ENCODE peak calls at places on chromosomes 5 and 9, in seven cellular contexts. O is IMR-90, A is H1, T is H9, G is mesendoderm, D is trophoblast cell, F is mesenchymal stem cell. N is an unnamed sample.

GRCh38 chr5:14497276-14497675 is 84.3 kb upstream of the OTULINL start:
- DNase-seq in O (no peak), A (no peak), T (no peak), G (no peak), D (no peak), F (no peak), N (no peak)

GRCh38 chr5:133831506-133832224 is 136.8 kb downstream of the C5orf15 start:
- DNase-seq in O (peak; percentile 9), A (no peak), T (no peak), G (peak; percentile 73), D (peak; percentile 2), F (peak; percentile 6), N (no peak)

GRCh38 chr9:123397975-123398374 is 42.0 kb downstream of the CRB2 start:
- DNase-seq in O (no peak), A (no peak), T (no peak), G (no peak), D (no peak), F (no peak), N (no peak)

GRCh38 chr5:103519550-103519949 is 43.0 kb downstream of the NUDT12 start:
- DNase-seq in O (peak; percentile 8), A (no peak), T (peak; percentile 46), G (peak; percentile 31), D (peak; percentile 18), F (no peak), N (no peak)

GRCh38 chr9:32622948-32623347 is 12.5 kb downstream of the TAF1L start:
- DNase-seq in O (no peak), A (no peak), T (no peak), G (no peak), D (no peak), F (no peak), N (no peak)

GRCh38 chr5:124580925-124581821 is 165.3 kb downstream of the ZNF608 start:
- DNase-seq in O (no peak), A (peak; percentile 83), T (peak; percentile 96), G (peak; percentile 95), D (no peak), F (no peak), N (peak; percentile 79)

GRCh38 chr9:107976767-107977166 is 487.2 kb upstream of the KLF4 start:
- DNase-seq in O (no peak), A (no peak), T (no peak), G (no peak), D (no peak), F (peak; percentile 25), N (no peak)

GRCh38 chr9:95609426-95609825 is 92.7 kb upstream of the PTCH1 start:
- DNase-seq in O (no peak), A (no peak), T (no peak), G (no peak), D (no peak), F (no peak), N (no peak)

GRCh38 chr9:71929223-71929622 is 17.8 kb downstream of the C9orf85 start:
- DNase-seq in O (peak; percentile 82), A (no peak), T (no peak), G (no peak), D (peak; percentile 91), F (peak; percentile 45), N (no peak)

GRCh38 chr5:56564451-56565223 is 250.7 kb upstream of the MAP3K1 start:
- DNase-seq in O (peak; percentile 73), A (no peak), T (no peak), G (no peak), D (no peak), F (peak; percentile 99), N (no peak)

GRCh38 chr5:134503088-134503936 is 22.2 kb upstream of the JADE2 start:
- DNase-seq in O (peak; percentile 99), A (peak; percentile 59), T (peak; percentile 78), G (peak; percentile 92), D (peak; percentile 82), F (peak; percentile 99), N (no peak)

GRCh38 chr5:604391-604831 is 7.7 kb upstream of the CEP72 start:
- DNase-seq in O (no peak), A (no peak), T (no peak), G (no peak), D (no peak), F (no peak), N (no peak)

GRCh38 chr9:117116084-117116483 is 298.8 kb downstream of the ASTN2 start:
- DNase-seq in O (no peak), A (no peak), T (no peak), G (no peak), D (peak; percentile 16), F (no peak), N (no peak)

GRCh38 chr5:179194201-179194910 is 134.2 kb downstream of the ZNF354C start:
- DNase-seq in O (no peak), A (no peak), T (no peak), G (no peak), D (no peak), F (no peak), N (no peak)

GRCh38 chr5:100901851-100902341 is 1.2 kb downstream of the ST8SIA4 start:
- DNase-seq in O (no peak), A (no peak), T (no peak), G (peak; percentile 84), D (peak; percentile 74), F (no peak), N (peak; percentile 26)

GRCh38 chr9:35826071-35826701 is 2.3 kb downstream of the FAM221B start:
- DNase-seq in O (peak; percentile 73), A (peak; percentile 58), T (peak; percentile 46), G (peak; percentile 76), D (peak; percentile 74), F (peak; percentile 78), N (peak; percentile 33)

GRCh38 chr5:165361143-165361542 is 1855.7 kb downstream of the MAT2B start:
- DNase-seq in O (no peak), A (no peak), T (no peak), G (no peak), D (peak; percentile 0), F (no peak), N (no peak)

GRCh38 chr5:39207628-39208027 is 11.7 kb downstream of the FYB1 start:
- DNase-seq in O (no peak), A (no peak), T (no peak), G (no peak), D (no peak), F (no peak), N (no peak)

GRCh38 chr5:5374034-5374715 is 48.3 kb upstream of the ICE1 start:
- DNase-seq in O (peak; percentile 29), A (no peak), T (no peak), G (no peak), D (no peak), F (peak; percentile 32), N (no peak)

GRCh38 chr5:82073179-82073578 is 101.4 kb downstream of the ATG10 start:
- DNase-seq in O (peak; percentile 62), A (no peak), T (no peak), G (no peak), D (no peak), F (peak; percentile 25), N (no peak)

DNA sequence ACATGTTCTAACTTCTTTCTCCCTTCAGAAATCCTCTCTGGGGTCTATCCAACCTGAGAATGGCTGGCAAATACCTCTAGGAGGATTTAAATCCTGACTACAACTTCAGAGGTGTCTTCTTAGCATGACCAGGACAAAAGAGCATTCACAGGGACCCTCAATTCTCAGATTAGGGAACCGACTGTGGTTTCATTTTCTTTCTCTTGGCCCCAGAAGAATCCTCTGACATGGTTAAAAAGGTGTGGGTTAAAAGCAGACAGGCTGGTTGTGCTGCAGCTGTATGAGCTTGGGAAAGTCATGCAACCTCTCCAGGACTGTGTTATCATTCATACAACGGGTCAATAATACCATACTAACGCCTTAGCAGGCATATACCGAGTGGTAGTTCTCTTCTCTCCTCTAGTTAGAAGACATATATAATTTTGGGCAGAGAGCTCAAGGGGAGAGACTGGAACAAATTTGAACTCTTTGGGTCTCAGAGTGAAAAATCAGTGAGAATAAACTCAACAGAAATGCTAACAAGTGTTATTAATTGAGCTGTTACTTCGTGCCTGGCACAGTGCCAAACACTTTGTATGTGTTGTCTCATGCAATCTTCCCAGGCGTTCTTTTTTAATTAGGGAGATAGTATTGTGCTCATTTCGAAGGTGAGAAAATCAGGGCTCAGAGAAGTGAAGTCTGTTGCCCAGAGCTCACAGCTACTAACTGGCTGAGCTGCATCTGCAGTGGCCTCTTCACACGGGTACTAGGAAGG is 35.2 kb downstream of the INSYN2B start:
- DNase-seq in O (peak; percentile 21), A (no peak), T (no peak), G (peak; percentile 28), D (no peak), F (no peak), N (no peak)
- H2BK5ac ChIP-seq in O (peak overlapping the region; percentile 85), A (no peak overlapping the region), T (no peak overlapping the region), G (no peak overlapping the region), D (no peak overlapping the region), F (no peak overlapping the region), N (no peak overlapping the region)

GRCh38 chr9:135995816-135996215 is 34.6 kb upstream of the UBAC1 start:
- DNase-seq in O (no peak), A (no peak), T (no peak), G (no peak), D (peak; percentile 19), F (no peak), N (no peak)
- H4K8ac ChIP-seq in O (no peak overlapping the region), A (peak overlapping the region; percentile 62), T (no peak overlapping the region), G (no peak overlapping the region), D (no peak overlapping the region), F (no peak overlapping the region), N (no peak overlapping the region)

GRCh38 chr9:2964485-2964884 is 120.6 kb upstream of the PUM3 start:
- DNase-seq in O (no peak), A (no peak), T (no peak), G (peak; percentile 10), D (no peak), F (no peak), N (no peak)
- H2BK5ac ChIP-seq in O (no peak overlapping the region), A (no peak overlapping the region), T (no peak overlapping the region), G (no peak overlapping the region), D (no peak overlapping the region), F (no peak overlapping the region), N (no peak overlapping the region)

DNA sequence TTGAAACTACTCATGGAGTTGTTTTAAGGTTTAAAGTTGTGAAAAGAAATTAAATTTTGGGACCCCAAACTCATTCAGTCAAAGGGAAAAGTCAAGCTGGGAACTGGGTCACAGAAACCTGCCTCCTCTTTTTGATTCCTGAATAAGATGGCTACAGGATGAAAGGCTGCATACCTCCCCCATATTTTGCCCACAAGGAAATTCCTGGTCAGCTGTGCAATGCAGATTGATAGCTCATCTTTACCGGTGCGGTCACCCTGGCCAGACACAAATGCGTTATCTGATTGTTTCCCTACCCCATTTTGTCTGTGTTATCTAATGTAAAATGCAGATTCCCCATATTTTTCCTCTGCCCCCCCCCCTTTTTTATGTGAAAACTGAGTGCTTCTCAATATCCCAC is 1.3 kb downstream of the HAVCR2 start:
- DNase-seq in O (no peak), A (no peak), T (no peak), G (no peak), D (peak; percentile 44), F (no peak), N (no peak)
- H4K8ac ChIP-seq in O (no peak overlapping the region), A (no peak overlapping the region), T (no peak overlapping the region), G (no peak overlapping the region), D (no peak overlapping the region), F (no peak overlapping the region), N (no peak overlapping the region)

DNA sequence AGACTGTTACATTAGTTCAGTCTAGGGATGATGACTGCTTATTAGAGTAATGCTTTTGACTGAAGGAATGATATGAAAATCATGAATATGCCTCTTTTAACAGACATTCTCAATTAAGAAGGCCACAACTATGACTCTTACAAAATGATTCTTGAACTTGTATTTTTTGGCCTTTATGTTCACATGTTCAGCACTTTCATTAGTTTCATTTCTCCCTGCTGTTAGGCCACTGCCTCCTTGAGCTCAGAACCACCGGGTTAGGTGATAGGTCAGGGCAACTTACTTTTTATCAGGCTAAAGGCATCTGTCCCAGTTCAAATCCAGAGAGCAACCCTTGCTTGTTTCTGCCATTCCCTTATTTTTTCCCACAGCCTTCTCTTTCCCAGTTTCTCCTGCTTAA is 235.2 kb upstream of the ELL2 start:
- DNase-seq in O (no peak), A (no peak), T (no peak), G (no peak), D (no peak), F (no peak), N (no peak)
- H2BK5ac ChIP-seq in O (no peak overlapping the region), A (no peak overlapping the region), T (no peak overlapping the region), G (no peak overlapping the region), D (no peak overlapping the region), F (no peak overlapping the region), N (no peak overlapping the region)

N was measured in neuronal stem cell.